ENCODE peak calls at places on chromosome 22, in eight cellular contexts. One of them, this sample, is unnamed.

GRCh38 chr22:40709752-40710413 is 30.6 kb downstream of the MCHR1 start:
- DNase-seq in ELR: no peak
- DNase-seq in foreskin keratinocyte: no peak
- DNase-seq in stimulated activated CD4-positive, alpha-beta T cell treated with anti-CD3 and anti-CD28 coated beads, Interleukin-1b, Interleukin-23, amount 100 ng/mL, for 4 hours: no peak
- DNase-seq in fibroblast of lung: no peak
- DNase-seq in EL: no peak
- DNase-seq in hepatocyte: peak
- DNase-seq in activated effector memory CD4-positive, alpha-beta T cell treated with anti-CD3 and anti-CD28 coated beads, Interleukin-2, amount 50 U/mL, for 16 hours: no peak
- DNase-seq in this sample: no peak

GRCh38 chr22:46774456-46775363 is 12.3 kb downstream of the TBC1D22A start:
- DNase-seq in ELR: no peak
- DNase-seq in foreskin keratinocyte: no peak
- DNase-seq in stimulated activated CD4-positive, alpha-beta T cell treated with anti-CD3 and anti-CD28 coated beads, Interleukin-1b, Interleukin-23, amount 100 ng/mL, for 4 hours: no peak
- DNase-seq in fibroblast of lung: no peak
- DNase-seq in EL: no peak
- DNase-seq in hepatocyte: no peak
- DNase-seq in activated effector memory CD4-positive, alpha-beta T cell treated with anti-CD3 and anti-CD28 coated beads, Interleukin-2, amount 50 U/mL, for 16 hours: peak
- DNase-seq in this sample: no peak

GRCh38 chr22:38754247-38755154 is 1.3 kb downstream of the SUN2 start:
- DNase-seq in ELR: peak
- DNase-seq in foreskin keratinocyte: no peak
- DNase-seq in stimulated activated CD4-positive, alpha-beta T cell treated with anti-CD3 and anti-CD28 coated beads, Interleukin-1b, Interleukin-23, amount 100 ng/mL, for 4 hours: no peak
- DNase-seq in fibroblast of lung: peak
- DNase-seq in EL: peak
- DNase-seq in hepatocyte: peak
- DNase-seq in activated effector memory CD4-positive, alpha-beta T cell treated with anti-CD3 and anti-CD28 coated beads, Interleukin-2, amount 50 U/mL, for 16 hours: peak
- DNase-seq in this sample: peak

GRCh38 chr22:45717787-45718186 is 46.2 kb downstream of the ATXN10 start:
- DNase-seq in ELR: peak
- DNase-seq in foreskin keratinocyte: peak
- DNase-seq in stimulated activated CD4-positive, alpha-beta T cell treated with anti-CD3 and anti-CD28 coated beads, Interleukin-1b, Interleukin-23, amount 100 ng/mL, for 4 hours: no peak
- DNase-seq in fibroblast of lung: peak
- DNase-seq in EL: peak
- DNase-seq in hepatocyte: no peak
- DNase-seq in activated effector memory CD4-positive, alpha-beta T cell treated with anti-CD3 and anti-CD28 coated beads, Interleukin-2, amount 50 U/mL, for 16 hours: no peak
- DNase-seq in this sample: peak

GRCh38 chr22:40413873-40414272 is 43.5 kb downstream of the SGSM3 start:
- DNase-seq in ELR: no peak
- DNase-seq in foreskin keratinocyte: no peak
- DNase-seq in stimulated activated CD4-positive, alpha-beta T cell treated with anti-CD3 and anti-CD28 coated beads, Interleukin-1b, Interleukin-23, amount 100 ng/mL, for 4 hours: no peak
- DNase-seq in fibroblast of lung: no peak
- DNase-seq in EL: no peak
- DNase-seq in hepatocyte: no peak
- DNase-seq in activated effector memory CD4-positive, alpha-beta T cell treated with anti-CD3 and anti-CD28 coated beads, Interleukin-2, amount 50 U/mL, for 16 hours: no peak
- DNase-seq in this sample: no peak

GRCh38 chr22:37803636-37804371 is 3.9 kb upstream of the GCAT start:
- DNase-seq in ELR: no peak
- DNase-seq in foreskin keratinocyte: no peak
- DNase-seq in stimulated activated CD4-positive, alpha-beta T cell treated with anti-CD3 and anti-CD28 coated beads, Interleukin-1b, Interleukin-23, amount 100 ng/mL, for 4 hours: no peak
- DNase-seq in fibroblast of lung: no peak
- DNase-seq in EL: no peak
- DNase-seq in hepatocyte: no peak
- DNase-seq in activated effector memory CD4-positive, alpha-beta T cell treated with anti-CD3 and anti-CD28 coated beads, Interleukin-2, amount 50 U/mL, for 16 hours: no peak
- DNase-seq in this sample: no peak

GRCh38 chr22:40094449-40094848 is 83.3 kb upstream of the TNRC6B start:
- DNase-seq in ELR: no peak
- DNase-seq in foreskin keratinocyte: no peak
- DNase-seq in stimulated activated CD4-positive, alpha-beta T cell treated with anti-CD3 and anti-CD28 coated beads, Interleukin-1b, Interleukin-23, amount 100 ng/mL, for 4 hours: no peak
- DNase-seq in fibroblast of lung: no peak
- DNase-seq in EL: no peak
- DNase-seq in hepatocyte: no peak
- DNase-seq in activated effector memory CD4-positive, alpha-beta T cell treated with anti-CD3 and anti-CD28 coated beads, Interleukin-2, amount 50 U/mL, for 16 hours: no peak
- DNase-seq in this sample: no peak

GRCh38 chr22:48751539-48752437 is 1075.9 kb downstream of the BRD1 start:
- DNase-seq in ELR: no peak
- DNase-seq in foreskin keratinocyte: no peak
- DNase-seq in stimulated activated CD4-positive, alpha-beta T cell treated with anti-CD3 and anti-CD28 coated beads, Interleukin-1b, Interleukin-23, amount 100 ng/mL, for 4 hours: no peak
- DNase-seq in fibroblast of lung: no peak
- DNase-seq in EL: no peak
- DNase-seq in hepatocyte: no peak
- DNase-seq in activated effector memory CD4-positive, alpha-beta T cell treated with anti-CD3 and anti-CD28 coated beads, Interleukin-2, amount 50 U/mL, for 16 hours: peak
- DNase-seq in this sample: no peak

GRCh38 chr22:20867179-20868099 is 8.6 kb downstream of the SNAP29 start:
- DNase-seq in ELR: peak
- DNase-seq in foreskin keratinocyte: no peak
- DNase-seq in stimulated activated CD4-positive, alpha-beta T cell treated with anti-CD3 and anti-CD28 coated beads, Interleukin-1b, Interleukin-23, amount 100 ng/mL, for 4 hours: no peak
- DNase-seq in fibroblast of lung: no peak
- DNase-seq in EL: no peak
- DNase-seq in hepatocyte: peak
- DNase-seq in activated effector memory CD4-positive, alpha-beta T cell treated with anti-CD3 and anti-CD28 coated beads, Interleukin-2, amount 50 U/mL, for 16 hours: no peak
- DNase-seq in this sample: no peak

GRCh38 chr22:20576445-20576816 is 69.0 kb downstream of the MED15 start:
- DNase-seq in ELR: no peak
- DNase-seq in foreskin keratinocyte: no peak
- DNase-seq in stimulated activated CD4-positive, alpha-beta T cell treated with anti-CD3 and anti-CD28 coated beads, Interleukin-1b, Interleukin-23, amount 100 ng/mL, for 4 hours: no peak
- DNase-seq in fibroblast of lung: no peak
- DNase-seq in EL: no peak
- DNase-seq in hepatocyte: no peak
- DNase-seq in activated effector memory CD4-positive, alpha-beta T cell treated with anti-CD3 and anti-CD28 coated beads, Interleukin-2, amount 50 U/mL, for 16 hours: no peak
- DNase-seq in this sample: no peak

GRCh38 chr22:29877620-29878019 is 5.4 kb upstream of the MTMR3 start:
- DNase-seq in ELR: peak
- DNase-seq in foreskin keratinocyte: no peak
- DNase-seq in stimulated activated CD4-positive, alpha-beta T cell treated with anti-CD3 and anti-CD28 coated beads, Interleukin-1b, Interleukin-23, amount 100 ng/mL, for 4 hours: no peak
- DNase-seq in fibroblast of lung: peak
- DNase-seq in EL: peak
- DNase-seq in hepatocyte: no peak
- DNase-seq in activated effector memory CD4-positive, alpha-beta T cell treated with anti-CD3 and anti-CD28 coated beads, Interleukin-2, amount 50 U/mL, for 16 hours: no peak
- DNase-seq in this sample: peak

GRCh38 chr22:24474221-24474620 is 20.9 kb upstream of the UPB1 start:
- DNase-seq in ELR: peak
- DNase-seq in foreskin keratinocyte: peak
- DNase-seq in stimulated activated CD4-positive, alpha-beta T cell treated with anti-CD3 and anti-CD28 coated beads, Interleukin-1b, Interleukin-23, amount 100 ng/mL, for 4 hours: no peak
- DNase-seq in fibroblast of lung: peak
- DNase-seq in EL: peak
- DNase-seq in hepatocyte: peak
- DNase-seq in activated effector memory CD4-positive, alpha-beta T cell treated with anti-CD3 and anti-CD28 coated beads, Interleukin-2, amount 50 U/mL, for 16 hours: no peak
- DNase-seq in this sample: peak

GRCh38 chr22:40345801-40346177 is 511 bp upstream of the ADSL start:
- DNase-seq in ELR: peak
- DNase-seq in foreskin keratinocyte: no peak
- DNase-seq in stimulated activated CD4-positive, alpha-beta T cell treated with anti-CD3 and anti-CD28 coated beads, Interleukin-1b, Interleukin-23, amount 100 ng/mL, for 4 hours: peak
- DNase-seq in fibroblast of lung: peak
- DNase-seq in EL: peak
- DNase-seq in hepatocyte: peak
- DNase-seq in activated effector memory CD4-positive, alpha-beta T cell treated with anti-CD3 and anti-CD28 coated beads, Interleukin-2, amount 50 U/mL, for 16 hours: peak
- DNase-seq in this sample: peak

GRCh38 chr22:39894554-39895092 is 1.1 kb upstream of the ENTHD1 start:
- DNase-seq in ELR: no peak
- DNase-seq in foreskin keratinocyte: no peak
- DNase-seq in stimulated activated CD4-positive, alpha-beta T cell treated with anti-CD3 and anti-CD28 coated beads, Interleukin-1b, Interleukin-23, amount 100 ng/mL, for 4 hours: no peak
- DNase-seq in fibroblast of lung: no peak
- DNase-seq in EL: no peak
- DNase-seq in hepatocyte: no peak
- DNase-seq in activated effector memory CD4-positive, alpha-beta T cell treated with anti-CD3 and anti-CD28 coated beads, Interleukin-2, amount 50 U/mL, for 16 hours: no peak
- DNase-seq in this sample: no peak

GRCh38 chr22:46010951-46011626 is 34.1 kb upstream of the WNT7B start:
- DNase-seq in ELR: no peak
- DNase-seq in foreskin keratinocyte: no peak
- DNase-seq in stimulated activated CD4-positive, alpha-beta T cell treated with anti-CD3 and anti-CD28 coated beads, Interleukin-1b, Interleukin-23, amount 100 ng/mL, for 4 hours: no peak
- DNase-seq in fibroblast of lung: no peak
- DNase-seq in EL: no peak
- DNase-seq in hepatocyte: no peak
- DNase-seq in activated effector memory CD4-positive, alpha-beta T cell treated with anti-CD3 and anti-CD28 coated beads, Interleukin-2, amount 50 U/mL, for 16 hours: no peak
- DNase-seq in this sample: no peak

GRCh38 chr22:47776329-47776728 is 1013.9 kb downstream of the TBC1D22A start:
- DNase-seq in ELR: no peak
- DNase-seq in foreskin keratinocyte: no peak
- DNase-seq in stimulated activated CD4-positive, alpha-beta T cell treated with anti-CD3 and anti-CD28 coated beads, Interleukin-1b, Interleukin-23, amount 100 ng/mL, for 4 hours: no peak
- DNase-seq in fibroblast of lung: no peak
- DNase-seq in EL: no peak
- DNase-seq in hepatocyte: no peak
- DNase-seq in activated effector memory CD4-positive, alpha-beta T cell treated with anti-CD3 and anti-CD28 coated beads, Interleukin-2, amount 50 U/mL, for 16 hours: peak
- DNase-seq in this sample: no peak

GRCh38 chr22:47793304-47794101 is 1031.1 kb downstream of the TBC1D22A start:
- DNase-seq in ELR: no peak
- DNase-seq in foreskin keratinocyte: no peak
- DNase-seq in stimulated activated CD4-positive, alpha-beta T cell treated with anti-CD3 and anti-CD28 coated beads, Interleukin-1b, Interleukin-23, amount 100 ng/mL, for 4 hours: no peak
- DNase-seq in fibroblast of lung: no peak
- DNase-seq in EL: no peak
- DNase-seq in hepatocyte: no peak
- DNase-seq in activated effector memory CD4-positive, alpha-beta T cell treated with anti-CD3 and anti-CD28 coated beads, Interleukin-2, amount 50 U/mL, for 16 hours: no peak
- DNase-seq in this sample: no peak

GRCh38 chr22:37088108-37088605 is 21.4 kb downstream of the TMPRSS6 start:
- DNase-seq in ELR: peak
- DNase-seq in foreskin keratinocyte: no peak
- DNase-seq in stimulated activated CD4-positive, alpha-beta T cell treated with anti-CD3 and anti-CD28 coated beads, Interleukin-1b, Interleukin-23, amount 100 ng/mL, for 4 hours: no peak
- DNase-seq in fibroblast of lung: peak
- DNase-seq in EL: peak
- DNase-seq in hepatocyte: peak
- DNase-seq in activated effector memory CD4-positive, alpha-beta T cell treated with anti-CD3 and anti-CD28 coated beads, Interleukin-2, amount 50 U/mL, for 16 hours: no peak
- DNase-seq in this sample: peak

GRCh38 chr22:50482107-50483074 is 1.0 kb downstream of the ADM2 start:
- DNase-seq in ELR: no peak
- DNase-seq in foreskin keratinocyte: no peak
- DNase-seq in stimulated activated CD4-positive, alpha-beta T cell treated with anti-CD3 and anti-CD28 coated beads, Interleukin-1b, Interleukin-23, amount 100 ng/mL, for 4 hours: no peak
- DNase-seq in fibroblast of lung: no peak
- DNase-seq in EL: no peak
- DNase-seq in hepatocyte: no peak
- DNase-seq in activated effector memory CD4-positive, alpha-beta T cell treated with anti-CD3 and anti-CD28 coated beads, Interleukin-2, amount 50 U/mL, for 16 hours: no peak
- DNase-seq in this sample: no peak

GRCh38 chr22:50460942-50461341 is 13.9 kb downstream of the SBF1 start:
- DNase-seq in ELR: no peak
- DNase-seq in foreskin keratinocyte: no peak
- DNase-seq in stimulated activated CD4-positive, alpha-beta T cell treated with anti-CD3 and anti-CD28 coated beads, Interleukin-1b, Interleukin-23, amount 100 ng/mL, for 4 hours: no peak
- DNase-seq in fibroblast of lung: no peak
- DNase-seq in EL: no peak
- DNase-seq in hepatocyte: no peak
- DNase-seq in activated effector memory CD4-positive, alpha-beta T cell treated with anti-CD3 and anti-CD28 coated beads, Interleukin-2, amount 50 U/mL, for 16 hours: no peak
- DNase-seq in this sample: no peak

GRCh38 chr22:40216041-40216756 is 38.5 kb downstream of the TNRC6B start:
- DNase-seq in ELR: no peak
- DNase-seq in foreskin keratinocyte: no peak
- DNase-seq in stimulated activated CD4-positive, alpha-beta T cell treated with anti-CD3 and anti-CD28 coated beads, Interleukin-1b, Interleukin-23, amount 100 ng/mL, for 4 hours: no peak
- DNase-seq in fibroblast of lung: no peak
- DNase-seq in EL: no peak
- DNase-seq in hepatocyte: no peak
- DNase-seq in activated effector memory CD4-positive, alpha-beta T cell treated with anti-CD3 and anti-CD28 coated beads, Interleukin-2, amount 50 U/mL, for 16 hours: peak
- DNase-seq in this sample: no peak

GRCh38 chr22:29485448-29485847 is 5.4 kb downstream of the NEFH start:
- DNase-seq in ELR: no peak
- DNase-seq in foreskin keratinocyte: no peak
- DNase-seq in stimulated activated CD4-positive, alpha-beta T cell treated with anti-CD3 and anti-CD28 coated beads, Interleukin-1b, Interleukin-23, amount 100 ng/mL, for 4 hours: no peak
- DNase-seq in fibroblast of lung: no peak
- DNase-seq in EL: no peak
- DNase-seq in hepatocyte: no peak
- DNase-seq in activated effector memory CD4-positive, alpha-beta T cell treated with anti-CD3 and anti-CD28 coated beads, Interleukin-2, amount 50 U/mL, for 16 hours: no peak
- DNase-seq in this sample: no peak

GRCh38 chr22:37848587-37849088 is 581 bp upstream of the EIF3L start:
- DNase-seq in ELR: peak
- DNase-seq in foreskin keratinocyte: no peak
- DNase-seq in stimulated activated CD4-positive, alpha-beta T cell treated with anti-CD3 and anti-CD28 coated beads, Interleukin-1b, Interleukin-23, amount 100 ng/mL, for 4 hours: no peak
- DNase-seq in fibroblast of lung: peak
- DNase-seq in EL: peak
- DNase-seq in hepatocyte: no peak
- DNase-seq in activated effector memory CD4-positive, alpha-beta T cell treated with anti-CD3 and anti-CD28 coated beads, Interleukin-2, amount 50 U/mL, for 16 hours: peak
- DNase-seq in this sample: no peak

GRCh38 chr22:38082986-38083710 is 836 bp downstream of the SLC16A8 start:
- DNase-seq in ELR: no peak
- DNase-seq in foreskin keratinocyte: no peak
- DNase-seq in stimulated activated CD4-positive, alpha-beta T cell treated with anti-CD3 and anti-CD28 coated beads, Interleukin-1b, Interleukin-23, amount 100 ng/mL, for 4 hours: no peak
- DNase-seq in fibroblast of lung: no peak
- DNase-seq in EL: no peak
- DNase-seq in hepatocyte: no peak
- DNase-seq in activated effector memory CD4-positive, alpha-beta T cell treated with anti-CD3 and anti-CD28 coated beads, Interleukin-2, amount 50 U/mL, for 16 hours: no peak
- DNase-seq in this sample: no peak

GRCh38 chr22:48204296-48204695 is 1441.8 kb downstream of the TBC1D22A start:
- DNase-seq in ELR: no peak
- DNase-seq in foreskin keratinocyte: no peak
- DNase-seq in stimulated activated CD4-positive, alpha-beta T cell treated with anti-CD3 and anti-CD28 coated beads, Interleukin-1b, Interleukin-23, amount 100 ng/mL, for 4 hours: no peak
- DNase-seq in fibroblast of lung: no peak
- DNase-seq in EL: no peak
- DNase-seq in hepatocyte: no peak
- DNase-seq in activated effector memory CD4-positive, alpha-beta T cell treated with anti-CD3 and anti-CD28 coated beads, Interleukin-2, amount 50 U/mL, for 16 hours: peak
- DNase-seq in this sample: no peak

GRCh38 chr22:21760640-21761039 is 25.0 kb upstream of the YPEL1 start:
- DNase-seq in ELR: peak
- DNase-seq in foreskin keratinocyte: no peak
- DNase-seq in stimulated activated CD4-positive, alpha-beta T cell treated with anti-CD3 and anti-CD28 coated beads, Interleukin-1b, Interleukin-23, amount 100 ng/mL, for 4 hours: no peak
- DNase-seq in fibroblast of lung: peak
- DNase-seq in EL: peak
- DNase-seq in hepatocyte: no peak
- DNase-seq in activated effector memory CD4-positive, alpha-beta T cell treated with anti-CD3 and anti-CD28 coated beads, Interleukin-2, amount 50 U/mL, for 16 hours: no peak
- DNase-seq in this sample: peak

GRCh38 chr22:38963872-38964271 is 6.5 kb downstream of the APOBEC3A start:
- DNase-seq in ELR: no peak
- DNase-seq in foreskin keratinocyte: no peak
- DNase-seq in stimulated activated CD4-positive, alpha-beta T cell treated with anti-CD3 and anti-CD28 coated beads, Interleukin-1b, Interleukin-23, amount 100 ng/mL, for 4 hours: no peak
- DNase-seq in fibroblast of lung: no peak
- DNase-seq in EL: no peak
- DNase-seq in hepatocyte: peak
- DNase-seq in activated effector memory CD4-positive, alpha-beta T cell treated with anti-CD3 and anti-CD28 coated beads, Interleukin-2, amount 50 U/mL, for 16 hours: no peak
- DNase-seq in this sample: no peak